ENCODE peak calls at places on chromosomes 12 and 14, in five cellular contexts. T, X, G, W and O are unnamed samples.
A peak's percentile ranks its signal among the peaks of the same experiment; 100 is the strongest.

GRCh38 chr14:100438678-100439592 is 115.8 kb downstream of the SLC25A47 start:
- DNase-seq in G (no peak), W (peak; percentile 79), X (peak; percentile 79), T (peak; percentile 58), O (no peak)

GRCh38 chr12:11987906-11988305 is 82.8 kb upstream of the BCL2L14 start:
- DNase-seq in X (no peak), W (no peak), G (no peak), T (no peak), O (no peak)

GRCh38 chr14:101288436-101289229 is 272.7 kb upstream of the DIO3 start:
- DNase-seq in G (no peak), W (no peak), X (no peak), T (no peak), O (no peak)

GRCh38 chr14:41913398-41913797 is 306.7 kb downstream of the LRFN5 start:
- DNase-seq in W (no peak), T (no peak), G (no peak), X (no peak), O (no peak)

GRCh38 chr14:67245104-67245503 is 3.9 kb downstream of the PALS1 start:
- DNase-seq in W (no peak), X (no peak), G (no peak), T (no peak), O (no peak)

GRCh38 chr12:30939234-30939633 is 12.7 kb downstream of the TSPAN11 start:
- DNase-seq in G (no peak), T (no peak), W (no peak), X (no peak), O (no peak)

GRCh38 chr12:32270818-32271710 is 128.3 kb upstream of the FGD4 start:
- DNase-seq in G (peak; percentile 41), W (no peak), T (no peak), X (peak; percentile 46), O (peak; percentile 49)

GRCh38 chr14:35403397-35404245 is 928 bp downstream of the NFKBIA start:
- DNase-seq in T (peak; percentile 86), W (peak; percentile 86), G (no peak), X (peak; percentile 90), O (peak; percentile 78)

GRCh38 chr12:76505050-76505449 is 54.5 kb downstream of the OSBPL8 start:
- DNase-seq in X (no peak), W (no peak), G (no peak), T (no peak), O (no peak)

GRCh38 chr14:95515523-95516517 is 630 bp downstream of the SYNE3 start:
- DNase-seq in W (no peak), G (no peak), X (peak; percentile 60), T (no peak), O (no peak)

GRCh38 chr12:5441497-5442236 is 9.8 kb downstream of the NTF3 start:
- DNase-seq in X (no peak), W (no peak), G (no peak), T (no peak), O (no peak)

GRCh38 chr12:116236148-116236731 is 41.3 kb downstream of the MED13L start:
- DNase-seq in T (peak; percentile 63), X (peak; percentile 51), G (peak; percentile 35), W (no peak), O (peak; percentile 43)

GRCh38 chr12:49843871-49844437 is 1.0 kb upstream of the BCDIN3D start:
- DNase-seq in W (no peak), T (no peak), G (no peak), X (no peak), O (no peak)

GRCh38 chr12:2856051-2856450 is 788 bp downstream of the TEX52 start:
- DNase-seq in W (no peak), G (no peak), T (no peak), X (no peak), O (no peak)

GRCh38 chr12:56630180-56630632 is at the start of gene BAZ2A:
- DNase-seq in T (peak; percentile 93), X (peak; percentile 96), W (peak; percentile 75), G (no peak), O (peak; percentile 36)

GRCh38 chr14:99982449-99983250 is 82.6 kb upstream of the EVL start:
- DNase-seq in T (peak; percentile 82), X (peak; percentile 51), G (no peak), W (no peak), O (no peak)

GRCh38 chr12:117042171-117042809 is 56.9 kb downstream of the TESC start:
- DNase-seq in G (no peak), W (no peak), T (no peak), X (no peak), O (no peak)

GRCh38 chr14:54610051-54610977 is 43.4 kb downstream of the SAMD4A start:
- DNase-seq in X (no peak), G (no peak), T (no peak), W (no peak), O (no peak)

GRCh38 chr12:127663716-127664115 is 603.3 kb upstream of the TMEM132C start:
- DNase-seq in T (no peak), X (no peak), G (no peak), W (no peak), O (no peak)

GRCh38 chr12:22415342-22416309 is 81.1 kb upstream of the ST8SIA1 start:
- DNase-seq in W (no peak), X (no peak), T (no peak), G (no peak), O (no peak)

GRCh38 chr14:67335781-67336180 is 23.8 kb downstream of the ATP6V1D start:
- DNase-seq in X (no peak), G (no peak), T (no peak), W (no peak), O (no peak)

GRCh38 chr14:78835052-78835451 is 664.9 kb downstream of the NRXN3 start:
- DNase-seq in W (no peak), T (no peak), X (peak; percentile 83), G (no peak), O (no peak)

GRCh38 chr12:104478396-104479140 is 21.8 kb downstream of the CHST11 start:
- DNase-seq in T (no peak), W (no peak), G (no peak), X (no peak), O (no peak)

GRCh38 chr12:100027671-100028070 is 42.9 kb upstream of the ANKS1B start:
- DNase-seq in W (no peak), T (no peak), G (no peak), X (no peak), O (no peak)

GRCh38 chr12:60072911-60073310 is 477.1 kb downstream of the SLC16A7 start:
- DNase-seq in W (no peak), X (no peak), T (no peak), G (peak; percentile 5), O (no peak)

GRCh38 chr12:39451977-39452376 is 9.1 kb upstream of the KIF21A start:
- DNase-seq in T (peak; percentile 14), W (no peak), X (no peak), G (no peak), O (no peak)

GRCh38 chr12:111757361-111758119 is 9.2 kb upstream of the ALDH2 start:
- DNase-seq in T (peak; percentile 55), X (no peak), W (no peak), G (no peak), O (no peak)

GRCh38 chr12:40831916-40832315 is 139.7 kb downstream of the CNTN1 start:
- DNase-seq in W (no peak), T (no peak), G (no peak), X (no peak), O (no peak)

GRCh38 chr14:25122188-25122587 is 72.2 kb upstream of the STXBP6 start:
- DNase-seq in X (no peak), T (no peak), W (no peak), G (no peak), O (no peak)

GRCh38 chr14:41385787-41386186 is 220.9 kb upstream of the LRFN5 start:
- DNase-seq in W (no peak), X (no peak), G (no peak), T (no peak), O (no peak)